ENCODE peak calls at places on chromosomes 13 and 19, in six cellular contexts. U, K, N, H, M and F are unnamed samples.

GRCh38 chr13:24147570-24147963 is 13.0 kb upstream of the SPATA13 start:
- DNase-seq in U (no peak), K (no peak), N (no peak), H (no peak), M (no peak), F (no peak)

GRCh38 chr13:92074658-92075057 is 676.2 kb downstream of the GPC5 start:
- DNase-seq in U (no peak), K (peak), N (peak), H (no peak), M (no peak), F (no peak)

GRCh38 chr13:61994174-61994573 is 578.5 kb upstream of the PCDH20 start:
- DNase-seq in U (no peak), K (no peak), N (no peak), H (no peak), M (no peak), F (no peak)

GRCh38 chr19:18278521-18279265 is 2.7 kb downstream of the JUND start:
- DNase-seq in U (no peak), K (no peak), N (no peak), H (no peak), M (peak), F (no peak)

GRCh38 chr13:73261739-73262216 is 203.0 kb downstream of the KLF5 start:
- DNase-seq in U (no peak), K (peak), N (no peak), H (no peak), M (peak), F (no peak)

GRCh38 chr13:95559100-95559499 is 6.6 kb downstream of the CLDN10 start:
- DNase-seq in U (no peak), K (no peak), N (no peak), H (peak), M (no peak), F (no peak)

GRCh38 chr19:42474743-42475142 is 32.0 kb upstream of the CXCL17 start:
- DNase-seq in U (no peak), K (no peak), N (no peak), H (no peak), M (no peak), F (no peak)

GRCh38 chr19:5676711-5677110 is 3.6 kb downstream of the MICOS13 start:
- DNase-seq in U (no peak), K (no peak), N (no peak), H (no peak), M (no peak), F (no peak)

GRCh38 chr13:99176309-99177276 is 24.1 kb upstream of the UBAC2 start:
- DNase-seq in U (peak), K (peak), N (peak), H (peak), M (peak), F (no peak)

GRCh38 chr13:44653261-44653660 is 77.1 kb upstream of the TSC22D1 start:
- DNase-seq in U (peak), K (peak), N (no peak), H (no peak), M (peak), F (no peak)

GRCh38 chr13:101289764-101290163 is 126.5 kb downstream of the NALCN start:
- DNase-seq in U (peak), K (peak), N (peak), H (peak), M (peak), F (no peak)

GRCh38 chr13:114025432-114026127 is 51.7 kb upstream of the C13orf46 start:
- DNase-seq in U (peak), K (no peak), N (peak), H (no peak), M (peak), F (no peak)

GRCh38 chr19:50357178-50358100 is 8.0 kb downstream of the NAPSA start:
- DNase-seq in U (peak), K (peak), N (peak), H (peak), M (peak), F (no peak)

GRCh38 chr19:6587998-6588507 is 2.9 kb downstream of the CD70 start:
- DNase-seq in U (no peak), K (no peak), N (no peak), H (no peak), M (no peak), F (no peak)

GRCh38 chr13:41122838-41123237 is 9.8 kb downstream of the KBTBD6 start:
- DNase-seq in U (no peak), K (no peak), N (no peak), H (peak), M (no peak), F (no peak)

GRCh38 chr19:677201-677600 is 1.0 kb downstream of the FSTL3 start:
- DNase-seq in U (peak), K (peak), N (peak), H (no peak), M (peak), F (peak)

GRCh38 chr19:4452230-4452990 is 5.2 kb downstream of the UBXN6 start:
- DNase-seq in U (no peak), K (no peak), N (no peak), H (no peak), M (no peak), F (no peak)

GRCh38 chr19:29062486-29063435 is 150.2 kb downstream of the UQCRFS1 start:
- DNase-seq in U (no peak), K (no peak), N (no peak), H (no peak), M (no peak), F (no peak)

GRCh38 chr19:40471111-40471510 is 4.3 kb downstream of the SPTBN4 start:
- DNase-seq in U (no peak), K (no peak), N (no peak), H (no peak), M (no peak), F (no peak)

GRCh38 chr19:29741226-29741625 is 26.2 kb upstream of the C19orf12 start:
- DNase-seq in U (no peak), K (no peak), N (no peak), H (no peak), M (no peak), F (no peak)

GRCh38 chr19:46859637-46860124 is 1.1 kb upstream of the ARHGAP35 start:
- DNase-seq in U (no peak), K (no peak), N (no peak), H (no peak), M (no peak), F (no peak)

GRCh38 chr19:11380653-11381534 is 3.2 kb downstream of the EPOR start:
- DNase-seq in U (peak), K (peak), N (peak), H (peak), M (peak), F (peak)

GRCh38 chr19:290539-291521 is at the start of gene PLPP2:
- DNase-seq in U (peak), K (no peak), N (peak), H (peak), M (peak), F (no peak)

GRCh38 chr19:36916991-36917390 is 859 bp downstream of the ZNF568 start:
- DNase-seq in U (peak), K (peak), N (peak), H (no peak), M (peak), F (peak)

GRCh38 chr13:35879111-35879510 is 252.1 kb downstream of the DCLK1 start:
- DNase-seq in U (no peak), K (no peak), N (no peak), H (no peak), M (no peak), F (no peak)